ENCODE peak calls at places on chromosomes 12 and 14, in eight cellular contexts. N is myocyte; T is glutamatergic neuron; L is activated CD8-positive, alpha-beta memory T cell treated with anti-CD3 and anti-CD28 coated beads for 24 hours; M is CD8-positive, alpha-beta T cell; D is stimulated activated CD4-positive, alpha-beta T cell treated with anti-CD3 and anti-CD28 coated beads, TNF-alpha, amount 100 ng/mL, for 48 hours; R is activated naive CD4-positive, alpha-beta T cell treated with anti-CD3 and anti-CD28 coated beads, Interleukin-2, amount 50 U/mL, for 72 hours; I is GM12865. O is an unnamed sample.

GRCh38 chr14:98182385-98183055 is 1089.5 kb downstream of the BCL11B start:
- DNase-seq in N (no peak), T (no peak), L (peak), M (no peak), D (no peak), R (no peak), I (no peak), O (no peak)

GRCh38 chr14:55846852-55847471 is 267.0 kb downstream of the KTN1 start:
- DNase-seq in N (no peak), T (no peak), L (no peak), M (no peak), D (no peak), R (no peak), I (peak), O (no peak)

GRCh38 chr14:70425349-70425748 is 8.5 kb upstream of the SYNJ2BP start:
- DNase-seq in N (peak), T (no peak), L (no peak), M (no peak), D (no peak), R (no peak), I (peak), O (no peak)

GRCh38 chr12:210277-211141 is 3.4 kb downstream of the SLC6A12 start:
- DNase-seq in N (no peak), T (no peak), L (no peak), M (no peak), D (no peak), R (no peak), I (no peak), O (no peak)

GRCh38 chr14:89466460-89466859 is 49.4 kb upstream of the FOXN3 start:
- DNase-seq in N (no peak), T (no peak), L (peak), M (peak), D (no peak), R (no peak), I (peak), O (peak)

GRCh38 chr14:91059576-91060471 is 617 bp downstream of the RPS6KA5 start:
- DNase-seq in N (no peak), T (peak), L (peak), M (peak), D (peak), R (peak), I (peak), O (peak)

GRCh38 chr14:95265106-95266094 is 54.3 kb downstream of the CLMN start:
- DNase-seq in N (peak), T (no peak), L (peak), M (no peak), D (peak), R (peak), I (peak), O (peak)

GRCh38 chr12:4540633-4541032 is 1.9 kb downstream of the RAD51AP1 start:
- DNase-seq in N (no peak), T (no peak), L (no peak), M (no peak), D (no peak), R (no peak), I (no peak), O (no peak)

GRCh38 chr12:41213107-41213506 is 25.0 kb downstream of the PDZRN4 start:
- DNase-seq in N (no peak), T (no peak), L (no peak), M (no peak), D (no peak), R (no peak), I (no peak), O (no peak)

GRCh38 chr12:127108360-127109215 is 1158.4 kb upstream of the TMEM132C start:
- DNase-seq in N (peak), T (peak), L (peak), M (peak), D (peak), R (peak), I (peak), O (peak)

GRCh38 chr12:97745406-97746101 is 282.9 kb downstream of the RMST start:
- DNase-seq in N (no peak), T (no peak), L (no peak), M (no peak), D (no peak), R (no peak), I (no peak), O (no peak)

GRCh38 chr14:89695846-89696245 is 258.7 kb downstream of the EFCAB11 start:
- DNase-seq in N (no peak), T (no peak), L (no peak), M (no peak), D (no peak), R (no peak), I (no peak), O (no peak)

GRCh38 chr12:182381-182883 is 31.5 kb downstream of the SLC6A12 start:
- DNase-seq in N (peak), T (no peak), L (no peak), M (no peak), D (no peak), R (no peak), I (no peak), O (no peak)

GRCh38 chr14:63088865-63089264 is 43.6 kb upstream of the KCNH5 start:
- DNase-seq in N (no peak), T (no peak), L (no peak), M (no peak), D (no peak), R (no peak), I (no peak), O (no peak)

GRCh38 chr14:103070971-103071542 is 13.0 kb upstream of the LBHD2 start:
- DNase-seq in N (no peak), T (no peak), L (no peak), M (no peak), D (no peak), R (no peak), I (no peak), O (no peak)

GRCh38 chr14:90295870-90296516 is 35.7 kb downstream of the NRDE2 start:
- DNase-seq in N (no peak), T (no peak), L (peak), M (no peak), D (no peak), R (no peak), I (no peak), O (no peak)

GRCh38 chr12:11731455-11731854 is 82.0 kb downstream of the ETV6 start:
- DNase-seq in N (no peak), T (no peak), L (no peak), M (no peak), D (no peak), R (no peak), I (peak), O (no peak)

GRCh38 chr14:93977790-93978581 is 1.6 kb upstream of the ASB2 start:
- DNase-seq in N (peak), T (no peak), L (peak), M (peak), D (no peak), R (peak), I (peak), O (peak)

GRCh38 chr14:36944307-36945010 is 227.9 kb downstream of the SLC25A21 start:
- DNase-seq in N (peak), T (no peak), L (no peak), M (no peak), D (no peak), R (no peak), I (no peak), O (no peak)

GRCh38 chr12:108305520-108305919 is 33.6 kb downstream of the CMKLR1 start:
- DNase-seq in N (peak), T (no peak), L (no peak), M (no peak), D (peak), R (no peak), I (no peak), O (no peak)

GRCh38 chr14:77761205-77761931 is 412 bp upstream of the SNW1 start:
- DNase-seq in N (peak), T (peak), L (no peak), M (no peak), D (no peak), R (peak), I (peak), O (no peak)

GRCh38 chr14:82113710-82114109 is 580.1 kb upstream of the SEL1L start:
- DNase-seq in N (no peak), T (no peak), L (no peak), M (no peak), D (no peak), R (no peak), I (no peak), O (no peak)

O was measured in GM10248.